ENCODE peak calls at places on chromosomes 1 and 21, in four cellular contexts. One of them, this sample, is unnamed.
A peak's percentile ranks its signal among the peaks of the same experiment; 100 is the strongest.

GRCh38 chr1:35557118-35557610 is at the start of gene KIAA0319L:
- DNase-seq in K562: peak; percentile 95
- DNase-seq in HCT116: no peak
- DNase-seq in HepG2: peak; percentile 60
- DNase-seq in this sample: peak; percentile 71

GRCh38 chr21:17451364-17451869 is 61.4 kb upstream of the CXADR start:
- DNase-seq in HCT116: no peak
- DNase-seq in K562: no peak
- DNase-seq in HepG2: peak; percentile 28
- DNase-seq in this sample: no peak

GRCh38 chr1:162956922-162957321 is 95.9 kb upstream of the CCDC190 start:
- DNase-seq in K562: no peak
- DNase-seq in HCT116: no peak
- DNase-seq in HepG2: no peak
- DNase-seq in this sample: no peak

GRCh38 chr1:183191833-183192232 is 5.8 kb downstream of the LAMC2 start:
- DNase-seq in K562: no peak
- DNase-seq in HCT116: no peak
- DNase-seq in HepG2: no peak
- DNase-seq in this sample: no peak

GRCh38 chr1:111535256-111536191 is 32.1 kb upstream of the ADORA3 start:
- DNase-seq in K562: no peak
- DNase-seq in HCT116: no peak
- DNase-seq in HepG2: peak; percentile 97
- DNase-seq in this sample: no peak

GRCh38 chr1:191752342-191752741 is 405.9 kb upstream of the RGS18 start:
- DNase-seq in HCT116: no peak
- DNase-seq in K562: no peak
- DNase-seq in HepG2: no peak
- DNase-seq in this sample: peak; percentile 5

GRCh38 chr1:9204156-9204720 is 30.3 kb upstream of the H6PD start:
- DNase-seq in HCT116: no peak
- DNase-seq in K562: no peak
- DNase-seq in HepG2: no peak
- DNase-seq in this sample: no peak

GRCh38 chr1:26771643-26772321 is 16.0 kb upstream of the PIGV start:
- DNase-seq in HepG2: peak; percentile 77
- DNase-seq in K562: peak; percentile 96
- DNase-seq in HCT116: peak; percentile 52
- DNase-seq in this sample: peak; percentile 64

GRCh38 chr1:42142894-42143675 is 10.1 kb upstream of the GUCA2B start:
- DNase-seq in K562: no peak
- DNase-seq in HCT116: no peak
- DNase-seq in HepG2: no peak
- DNase-seq in this sample: no peak

GRCh38 chr1:9784508-9785133 is 39.1 kb downstream of the CLSTN1 start:
- DNase-seq in HCT116: peak; percentile 58
- DNase-seq in HepG2: peak; percentile 63
- DNase-seq in K562: peak; percentile 79
- DNase-seq in this sample: peak; percentile 55

GRCh38 chr1:66271904-66272254 is 262.1 kb upstream of the SGIP1 start:
- DNase-seq in HepG2: no peak
- DNase-seq in K562: no peak
- DNase-seq in HCT116: no peak
- DNase-seq in this sample: no peak

GRCh38 chr1:227042292-227042691 is 102.2 kb downstream of the COQ8A start:
- DNase-seq in HepG2: no peak
- DNase-seq in K562: no peak
- DNase-seq in HCT116: no peak
- DNase-seq in this sample: no peak

GRCh38 chr1:39269349-39269748 is 64.9 kb downstream of the MACF1 start:
- DNase-seq in K562: no peak
- DNase-seq in HepG2: no peak
- DNase-seq in HCT116: no peak
- DNase-seq in this sample: no peak

GRCh38 chr1:52603680-52604501 is 1.7 kb downstream of the GPX7 start:
- DNase-seq in HepG2: no peak
- DNase-seq in HCT116: no peak
- DNase-seq in K562: no peak
- DNase-seq in this sample: no peak

GRCh38 chr1:208030320-208031091 is 119.6 kb upstream of the CD34 start:
- DNase-seq in HepG2: no peak
- DNase-seq in HCT116: no peak
- DNase-seq in K562: no peak
- DNase-seq in this sample: no peak

GRCh38 chr1:15830284-15830657 is 17.2 kb upstream of the SPEN start:
- DNase-seq in HepG2: no peak
- DNase-seq in HCT116: no peak
- DNase-seq in K562: no peak
- DNase-seq in this sample: no peak

GRCh38 chr1:181155339-181155738 is 66.8 kb downstream of the IER5 start:
- DNase-seq in HCT116: no peak
- DNase-seq in K562: peak; percentile 47
- DNase-seq in HepG2: no peak
- DNase-seq in this sample: no peak

GRCh38 chr1:111334169-111334568 is 43.5 kb downstream of the CHIA start:
- DNase-seq in HCT116: peak; percentile 21
- DNase-seq in HepG2: peak; percentile 50
- DNase-seq in K562: peak; percentile 38
- DNase-seq in this sample: no peak

GRCh38 chr1:185795181-185795580 is 61.0 kb downstream of the HMCN1 start:
- DNase-seq in HCT116: no peak
- DNase-seq in HepG2: no peak
- DNase-seq in K562: no peak
- DNase-seq in this sample: no peak

GRCh38 chr1:228849011-228849541 is 113.8 kb downstream of the RHOU start:
- DNase-seq in HCT116: no peak
- DNase-seq in K562: no peak
- DNase-seq in HepG2: peak; percentile 70
- DNase-seq in this sample: no peak

GRCh38 chr1:111082421-111083192 is 57.3 kb downstream of the DRAM2 start:
- DNase-seq in HCT116: no peak
- DNase-seq in HepG2: no peak
- DNase-seq in K562: no peak
- DNase-seq in this sample: no peak

GRCh38 chr1:182193908-182194550 is 132.5 kb upstream of the ZNF648 start:
- DNase-seq in HCT116: no peak
- DNase-seq in K562: no peak
- DNase-seq in HepG2: no peak
- DNase-seq in this sample: no peak

GRCh38 chr1:225767591-225768540 is 9.8 kb upstream of the SRP9 start:
- DNase-seq in HCT116: no peak
- DNase-seq in HepG2: peak; percentile 94
- DNase-seq in K562: no peak
- DNase-seq in this sample: no peak

GRCh38 chr1:21650400-21650799 is 18.8 kb downstream of the RAP1GAP start:
- DNase-seq in K562: no peak
- DNase-seq in HepG2: no peak
- DNase-seq in HCT116: no peak
- DNase-seq in this sample: no peak

GRCh38 chr21:45550552-45551210 is 8.4 kb upstream of the SLC19A1 start:
- DNase-seq in HepG2: no peak
- DNase-seq in K562: peak; percentile 28
- DNase-seq in HCT116: no peak
- DNase-seq in this sample: no peak

GRCh38 chr1:6497215-6497866 is 5.9 kb upstream of the PLEKHG5 start:
- DNase-seq in HCT116: no peak
- DNase-seq in K562: peak; percentile 46
- DNase-seq in HepG2: no peak
- DNase-seq in this sample: no peak

GRCh38 chr1:119651133-119651532 is 3.1 kb upstream of the ZNF697 start:
- DNase-seq in HCT116: no peak
- DNase-seq in HepG2: no peak
- DNase-seq in K562: no peak
- DNase-seq in this sample: no peak

GRCh38 chr1:111743679-111744101 is 4.5 kb upstream of the INKA2 start:
- DNase-seq in K562: peak; percentile 46
- DNase-seq in HCT116: no peak
- DNase-seq in HepG2: no peak
- DNase-seq in this sample: no peak

GRCh38 chr1:167440776-167441175 is 77.6 kb downstream of the CD247 start:
- DNase-seq in HCT116: no peak
- DNase-seq in HepG2: no peak
- DNase-seq in K562: no peak
- DNase-seq in this sample: no peak

GRCh38 chr1:167440345-167440744 is 78.0 kb downstream of the CD247 start:
- DNase-seq in HepG2: no peak
- DNase-seq in K562: no peak
- DNase-seq in HCT116: no peak
- DNase-seq in this sample: no peak

GRCh38 chr1:167439301-167439988 is 78.9 kb downstream of the CD247 start:
- DNase-seq in HCT116: no peak
- DNase-seq in HepG2: peak; percentile 20
- DNase-seq in K562: peak; percentile 60
- DNase-seq in this sample: no peak

GRCh38 chr1:167441222-167441621 is 77.1 kb downstream of the CD247 start:
- DNase-seq in K562: no peak
- DNase-seq in HCT116: no peak
- DNase-seq in HepG2: no peak
- DNase-seq in this sample: no peak

DNA sequence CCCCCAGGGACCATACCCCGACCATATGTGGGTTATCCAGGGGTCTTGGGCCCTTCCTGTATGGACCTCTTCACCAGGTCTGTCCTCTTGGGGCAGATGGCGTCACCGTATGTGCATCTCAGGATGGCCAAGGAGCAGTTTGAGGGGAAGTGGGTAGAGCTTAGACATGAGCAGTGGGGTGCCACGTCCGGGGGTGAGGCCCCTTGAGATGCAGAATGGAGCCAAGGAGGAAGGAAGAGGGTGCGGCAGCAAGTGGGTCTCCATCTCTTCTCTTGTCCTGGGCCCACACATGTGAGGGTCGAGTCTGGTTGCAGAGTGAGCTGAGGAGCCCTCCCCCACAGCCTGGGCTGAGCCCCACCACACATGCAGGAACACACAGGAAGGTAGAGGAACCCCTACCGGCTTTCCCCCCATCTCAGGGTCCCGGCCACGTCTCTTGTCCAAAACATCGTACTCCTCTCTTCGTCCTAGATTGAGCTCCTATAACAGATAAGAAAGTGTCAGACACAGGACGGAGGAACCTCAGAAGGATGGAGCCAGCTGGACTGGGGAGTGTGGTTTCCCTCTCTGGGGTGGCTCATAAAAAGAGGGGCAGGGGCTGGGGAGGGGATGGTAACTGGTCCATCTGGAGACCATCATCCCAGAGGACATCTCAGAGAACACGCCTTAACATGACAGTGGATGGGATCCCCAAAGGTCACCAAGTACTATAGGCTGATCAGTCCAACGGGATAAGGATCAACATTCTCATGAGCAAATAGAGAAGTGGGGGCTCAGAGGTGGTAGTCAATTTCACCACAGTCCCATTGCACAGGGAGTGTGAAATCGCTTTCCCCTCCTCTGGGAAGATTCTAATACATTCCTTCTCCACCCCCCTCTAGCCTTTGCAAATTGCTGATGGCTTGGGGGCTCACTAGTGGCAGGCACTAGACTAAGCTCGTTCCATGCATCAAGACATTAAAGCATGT is 79.9 kb downstream of the CD247 start:
- DNase-seq in HCT116: no peak
- DNase-seq in HepG2: no peak
- DNase-seq in K562: no peak
- DNase-seq in this sample: no peak
- H3K4me3 ChIP-seq in HCT116: no peak overlapping the region
- H3K4me3 ChIP-seq in HepG2: no peak overlapping the region
- H3K4me3 ChIP-seq in K562: no peak overlapping the region
- H3K4me3 ChIP-seq in this sample: no peak overlapping the region

DNA sequence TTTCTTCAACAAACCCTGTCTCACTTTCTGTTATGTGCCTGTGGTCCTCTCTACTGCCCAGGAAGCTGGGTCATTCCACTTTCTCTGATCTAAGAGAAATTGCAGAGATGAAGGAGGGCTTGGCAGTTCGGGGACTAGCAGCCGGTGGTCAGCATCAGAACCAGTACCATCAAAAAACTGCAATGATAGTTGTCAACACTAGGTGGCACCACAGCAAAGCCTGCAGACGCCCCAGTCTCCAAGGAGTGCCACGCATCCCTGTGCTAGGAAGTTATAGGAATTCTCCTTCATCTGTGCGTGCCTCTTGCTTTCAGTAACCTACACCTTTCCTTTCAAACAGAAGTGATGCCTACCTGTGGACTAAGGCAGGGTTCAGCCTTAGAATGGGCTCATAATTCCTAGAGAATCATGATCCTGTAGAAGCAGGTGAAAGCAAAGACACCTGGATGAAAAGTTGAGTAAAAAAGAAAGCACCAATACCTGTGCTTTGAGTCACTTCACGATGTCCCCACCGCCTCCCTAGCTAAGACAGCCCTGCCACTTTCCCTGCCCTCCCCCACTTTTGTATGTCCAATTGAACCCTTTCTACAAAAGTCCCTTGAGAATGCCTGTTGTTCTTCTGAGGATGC is 129.2 kb downstream of the ADAMTS1 start:
- DNase-seq in HCT116: no peak
- DNase-seq in K562: peak; percentile 19
- DNase-seq in HepG2: peak; percentile 6
- DNase-seq in this sample: no peak
- TF ChIP-seq TCF7L2 in HCT116: no peak
- TF ChIP-seq TCF7L2 in K562: no peak
- TF ChIP-seq TCF7L2 in HepG2: no peak
- TF ChIP-seq TCF7L2 in this sample: no peak

GRCh38 chr1:32181065-32181464 is 1.6 kb downstream of the TXLNA start:
- DNase-seq in HepG2: no peak
- DNase-seq in K562: no peak
- DNase-seq in HCT116: no peak
- DNase-seq in this sample: no peak

GRCh38 chr1:32180186-32181060 is 948 bp downstream of the TXLNA start:
- DNase-seq in HepG2: peak; percentile 18
- DNase-seq in K562: peak; percentile 56
- DNase-seq in HCT116: no peak
- DNase-seq in this sample: no peak

GRCh38 chr1:32181563-32181962 is 2.1 kb downstream of the TXLNA start:
- DNase-seq in K562: no peak
- DNase-seq in HCT116: no peak
- DNase-seq in HepG2: no peak
- DNase-seq in this sample: no peak

GRCh38 chr1:32179443-32180185 is at the start of gene TXLNA:
- DNase-seq in K562: peak; percentile 98
- DNase-seq in HepG2: peak; percentile 86
- DNase-seq in HCT116: peak; percentile 83
- DNase-seq in this sample: peak; percentile 63

GRCh38 chr1:32182060-32182459 is 2.6 kb downstream of the TXLNA start:
- DNase-seq in HepG2: no peak
- DNase-seq in K562: no peak
- DNase-seq in HCT116: no peak
- DNase-seq in this sample: no peak
- H3K4me3 ChIP-seq in HepG2: no peak overlapping the region
- H3K4me3 ChIP-seq in K562: peak overlapping the region; percentile 77
- H3K4me3 ChIP-seq in HCT116: no peak overlapping the region
- H3K4me3 ChIP-seq in this sample: peak overlapping the region; percentile 93

DNA sequence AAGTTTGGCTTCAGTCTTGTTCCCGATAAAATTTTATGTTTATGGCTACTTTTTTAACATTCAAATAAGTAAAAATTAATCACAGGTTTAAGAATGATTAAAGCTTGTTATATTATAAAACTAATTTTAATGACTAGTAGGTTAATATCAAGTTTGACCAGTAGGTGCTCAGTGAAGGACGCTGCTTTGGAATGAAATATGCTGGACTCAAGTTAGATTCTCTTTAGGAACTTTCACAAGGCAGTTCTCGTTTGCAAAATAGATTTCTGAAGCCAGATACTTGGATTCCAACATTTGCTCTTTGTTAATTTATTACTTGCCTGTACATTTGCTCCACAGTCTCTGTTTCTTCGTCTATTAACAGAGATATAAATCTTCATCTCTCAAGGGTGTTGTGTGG is 432.9 kb upstream of the CHRM3 start:
- DNase-seq in HepG2: no peak
- DNase-seq in K562: no peak
- DNase-seq in HCT116: no peak
- DNase-seq in this sample: no peak
- TF ChIP-seq TCF7L2 in HepG2: no peak
- TF ChIP-seq TCF7L2 in K562: no peak
- TF ChIP-seq TCF7L2 in HCT116: no peak
- TF ChIP-seq TCF7L2 in this sample: no peak

This sample was measured in Panc1.